ENCODE peak calls at places on chromosomes 7 and 10, in six cellular contexts. N is A549, C is uterus, E is aorta, P is cardiac muscle cell, W is right cardiac atrium. H is an unnamed sample.

GRCh38 chr10:126439947-126440346 is 51.7 kb upstream of the ADAM12 start:
- DNase-seq in N (no peak), C (no peak), E (no peak), P (no peak), W (no peak), H (no peak)

GRCh38 chr10:123863721-123864432 is 27.7 kb downstream of the CPXM2 start:
- DNase-seq in N (no peak), C (no peak), E (no peak), P (no peak), W (no peak), H (no peak)

GRCh38 chr7:45132708-45133320 is 21.3 kb upstream of the TBRG4 start:
- DNase-seq in N (no peak), C (no peak), E (no peak), P (no peak), W (no peak), H (no peak)

GRCh38 chr7:82562716-82563404 is 119.3 kb upstream of the CACNA2D1 start:
- DNase-seq in N (no peak), C (no peak), E (no peak), P (no peak), W (no peak), H (no peak)

GRCh38 chr7:691361-692045 is 35.0 kb upstream of the DNAAF5 start:
- DNase-seq in N (no peak), C (no peak), E (no peak), P (no peak), W (no peak), H (no peak)

GRCh38 chr7:155754165-155754564 is 58.1 kb downstream of the SHH start:
- DNase-seq in N (no peak), C (no peak), E (no peak), P (no peak), W (no peak), H (no peak)

GRCh38 chr7:104156842-104157277 is 51.0 kb downstream of the ORC5 start:
- DNase-seq in N (peak; percentile 5), C (no peak), E (no peak), P (peak; percentile 34), W (no peak), H (no peak)

GRCh38 chr10:17851611-17852010 is 42.5 kb downstream of the MRC1 start:
- DNase-seq in N (no peak), C (no peak), E (peak; percentile 89), P (no peak), W (peak; percentile 56), H (no peak)

GRCh38 chr10:43944742-43945730 is 296.4 kb upstream of the ZNF32 start:
- DNase-seq in N (no peak), C (no peak), E (no peak), P (peak; percentile 65), W (no peak), H (peak; percentile 52)

GRCh38 chr7:33841658-33842057 is 63.7 kb upstream of the BMPER start:
- DNase-seq in N (peak; percentile 11), C (peak; percentile 18), E (no peak), P (no peak), W (no peak), H (no peak)

GRCh38 chr10:70558871-70559810 is 43.4 kb downstream of the PRF1 start:
- DNase-seq in N (peak; percentile 52), C (peak; percentile 36), E (peak; percentile 67), P (peak; percentile 89), W (peak; percentile 55), H (peak; percentile 75)

GRCh38 chr7:130494480-130494879 is 2.6 kb downstream of the MEST start:
- DNase-seq in N (no peak), C (no peak), E (no peak), P (no peak), W (no peak), H (no peak)

GRCh38 chr10:114281006-114281405 is 42.0 kb downstream of the VWA2 start:
- DNase-seq in N (no peak), C (no peak), E (no peak), P (no peak), W (no peak), H (no peak)

GRCh38 chr7:112501958-112502503 is 21.2 kb downstream of the LSMEM1 start:
- DNase-seq in N (no peak), C (no peak), E (no peak), P (no peak), W (no peak), H (no peak)

GRCh38 chr7:150322114-150322832 is 882 bp upstream of the LRRC61 start:
- DNase-seq in N (no peak), C (no peak), E (no peak), P (no peak), W (no peak), H (no peak)

GRCh38 chr7:157973971-157974677 is 613.5 kb downstream of the PTPRN2 start:
- DNase-seq in N (no peak), C (no peak), E (no peak), P (no peak), W (no peak), H (no peak)

GRCh38 chr10:119135517-119135890 is 30.0 kb downstream of the SFXN4 start:
- DNase-seq in N (no peak), C (no peak), E (no peak), P (no peak), W (no peak), H (no peak)

GRCh38 chr7:17690030-17690429 is 250.3 kb downstream of the SNX13 start:
- DNase-seq in N (no peak), C (no peak), E (peak; percentile 61), P (no peak), W (no peak), H (no peak)

GRCh38 chr7:33773053-33773452 is 132.3 kb upstream of the BMPER start:
- DNase-seq in N (no peak), C (no peak), E (no peak), P (no peak), W (no peak), H (no peak)

GRCh38 chr10:125692932-125693847 is 10.2 kb upstream of the TEX36 start:
- DNase-seq in N (no peak), C (no peak), E (no peak), P (no peak), W (no peak), H (no peak)

GRCh38 chr10:26556756-26557640 is 118.9 kb downstream of the APBB1IP start:
- DNase-seq in N (peak; percentile 73), C (no peak), E (no peak), P (peak; percentile 59), W (no peak), H (no peak)

GRCh38 chr10:53839437-53840039 is 961.5 kb downstream of the PCDH15 start:
- DNase-seq in N (no peak), C (no peak), E (no peak), P (peak; percentile 34), W (no peak), H (no peak)

GRCh38 chr7:2553831-2554581 is 1.3 kb downstream of the BRAT1 start:
- DNase-seq in N (no peak), C (no peak), E (peak; percentile 24), P (no peak), W (no peak), H (no peak)

GRCh38 chr10:124722812-124723783 is 21.1 kb downstream of the FAM53B start:
- DNase-seq in N (no peak), C (peak; percentile 66), E (peak; percentile 79), P (no peak), W (peak; percentile 58), H (no peak)

GRCh38 chr10:48608926-48609325 is 4.1 kb upstream of the ARHGAP22 start:
- DNase-seq in N (no peak), C (no peak), E (no peak), P (no peak), W (no peak), H (no peak)

GRCh38 chr10:114271779-114272167 is 32.7 kb downstream of the VWA2 start:
- DNase-seq in N (peak; percentile 65), C (peak; percentile 58), E (peak; percentile 62), P (no peak), W (peak; percentile 63), H (peak; percentile 80)

GRCh38 chr7:131642429-131642828 is 86.0 kb upstream of the PODXL start:
- DNase-seq in N (no peak), C (no peak), E (no peak), P (no peak), W (no peak), H (no peak)

GRCh38 chr7:135827391-135827790 is 78.8 kb upstream of the FAM180A start:
- DNase-seq in N (no peak), C (no peak), E (no peak), P (no peak), W (no peak), H (no peak)

GRCh38 chr10:20932606-20933005 is 35.5 kb upstream of the NEBL start:
- DNase-seq in N (no peak), C (no peak), E (no peak), P (no peak), W (no peak), H (no peak)

GRCh38 chr7:71422104-71422503 is 290.2 kb downstream of the GALNT17 start:
- DNase-seq in N (no peak), C (no peak), E (no peak), P (no peak), W (no peak), H (no peak)

GRCh38 chr7:134850048-134850447 is 70.6 kb downstream of the CALD1 start:
- DNase-seq in N (no peak), C (no peak), E (no peak), P (no peak), W (no peak), H (no peak)

GRCh38 chr10:118963963-118964362 is 65.6 kb upstream of the NANOS1 start:
- DNase-seq in N (no peak), C (no peak), E (no peak), P (no peak), W (no peak), H (no peak)

GRCh38 chr7:157008-157310 is 35.4 kb upstream of the FAM20C start:
- DNase-seq in N (no peak), C (no peak), E (no peak), P (no peak), W (no peak), H (no peak)

GRCh38 chr10:28818645-28819036 is 141.3 kb downstream of the BAMBI start:
- DNase-seq in N (no peak), C (peak; percentile 81), E (no peak), P (no peak), W (no peak), H (no peak)

GRCh38 chr10:28823501-28824075 is 146.3 kb downstream of the BAMBI start:
- DNase-seq in N (no peak), C (no peak), E (no peak), P (no peak), W (no peak), H (no peak)

GRCh38 chr10:28822719-28823464 is 145.6 kb downstream of the BAMBI start:
- DNase-seq in N (no peak), C (no peak), E (no peak), P (peak; percentile 77), W (no peak), H (no peak)
- H3K27ac ChIP-seq in N (no peak overlapping the region), C (peak overlapping the region; percentile 71), E (no peak overlapping the region), P (peak overlapping the region; percentile 83), W (no peak overlapping the region), H (no peak overlapping the region)

GRCh38 chr7:37285701-37286475 is 162.8 kb downstream of the ELMO1 start:
- DNase-seq in N (no peak), C (no peak), E (no peak), P (peak; percentile 47), W (no peak), H (no peak)
- H3K4me1 ChIP-seq in N (peaks cover 8% of the 10 kb centered on the region), C (no peaks in the 10 kb centered on the region), E (no peaks in the 10 kb centered on the region), P (peaks cover 29% of the 10 kb centered on the region), W (peaks cover 20% of the 10 kb centered on the region), H (peaks cover 67% of the 10 kb centered on the region)

GRCh38 chr10:127881262-127881661 is 11.5 kb downstream of the CLRN3 start:
- DNase-seq in N (no peak), C (no peak), E (no peak), P (no peak), W (no peak), H (no peak)
- H3K27ac ChIP-seq in N (no peak overlapping the region), C (no peak overlapping the region), E (no peak overlapping the region), P (no peak overlapping the region), W (no peak overlapping the region), H (no peak overlapping the region)

GRCh38 chr10:24973163-24973562 is 20.8 kb upstream of the PRTFDC1 start:
- DNase-seq in N (no peak), C (no peak), E (no peak), P (no peak), W (no peak), H (no peak)
- H3K4me1 ChIP-seq in N (peaks cover 6% of the 10 kb centered on the region), C (no peaks in the 10 kb centered on the region), E (no peaks in the 10 kb centered on the region), P (no peaks in the 10 kb centered on the region), W (no peaks in the 10 kb centered on the region), H (no peaks in the 10 kb centered on the region)

H was measured in right atrium auricular region.